ENCODE peak calls at places on chromosomes 16 and 17, in seven cellular contexts. Y is activated CD4-positive, alpha-beta T cell treated with anti-CD3 and anti-CD28 coated beads, Interleukin-2, amount 50 U/mL, for 24 hours; F is stimulated activated CD4-positive, alpha-beta T cell treated with anti-CD3 and anti-CD28 coated beads, Interleukin-2, amount 100 ng/mL, for 24 hours; V is T follicular helper cell; P is cardiac fibroblast; D is lower leg skin; U is stimulated activated CD8-positive, alpha-beta memory T cell treated with anti-CD3 and anti-CD28 coated beads, Interleukin-2, amount 100 ng/mL, for 1 hour. J is an unnamed sample.

GRCh38 chr17:49280061-49280460 is 49.5 kb upstream of the PHOSPHO1 start:
- DNase-seq in P (no peak), U (no peak), Y (no peak), D (peak), F (no peak), V (no peak), J (no peak)

GRCh38 chr16:3003582-3004270 is 9.0 kb upstream of the CLDN9 start:
- DNase-seq in D (peak), Y (peak), U (peak), P (peak), F (peak), V (peak), J (peak)

GRCh38 chr16:11034005-11034404 is 89.6 kb downstream of the CLEC16A start:
- DNase-seq in V (no peak), D (peak), F (no peak), P (peak), Y (no peak), U (no peak), J (no peak)

GRCh38 chr17:5378566-5379207 is 40.8 kb downstream of the NUP88 start:
- DNase-seq in F (no peak), D (no peak), P (no peak), Y (no peak), V (no peak), U (no peak), J (no peak)

GRCh38 chr17:51647873-51648272 is 387.5 kb downstream of the UTP18 start:
- DNase-seq in V (no peak), Y (no peak), U (no peak), D (no peak), F (no peak), P (no peak), J (no peak)

GRCh38 chr16:89295071-89295900 is 77.8 kb downstream of the ZNF778 start:
- DNase-seq in U (no peak), F (no peak), D (no peak), V (no peak), Y (no peak), P (no peak), J (no peak)

GRCh38 chr17:14919580-14920160 is 345.5 kb downstream of the PMP22 start:
- DNase-seq in Y (no peak), V (no peak), U (no peak), F (no peak), P (no peak), D (no peak), J (no peak)

GRCh38 chr17:42969006-42969581 is 4.8 kb upstream of the AARSD1 start:
- DNase-seq in Y (no peak), F (no peak), P (peak), V (no peak), U (no peak), D (no peak), J (no peak)

GRCh38 chr16:54402270-54402669 is 115.7 kb upstream of the IRX3 start:
- DNase-seq in V (no peak), P (no peak), D (no peak), U (no peak), F (no peak), Y (no peak), J (no peak)

GRCh38 chr16:10979717-10980601 is 35.6 kb downstream of the CLEC16A start:
- DNase-seq in P (peak), F (no peak), D (no peak), V (no peak), Y (no peak), U (no peak), J (no peak)

GRCh38 chr17:56424543-56425044 is 168.9 kb upstream of the NOG start:
- DNase-seq in P (no peak), V (no peak), U (no peak), D (no peak), Y (no peak), F (no peak), J (no peak)

GRCh38 chr17:64216385-64217248 is 46.4 kb downstream of the TEX2 start:
- DNase-seq in F (no peak), V (no peak), U (no peak), D (no peak), Y (no peak), P (peak), J (no peak)

GRCh38 chr17:33113281-33114010 is 121.8 kb downstream of the SPACA3 start:
- DNase-seq in V (no peak), Y (no peak), U (no peak), F (no peak), D (no peak), P (no peak), J (no peak)

GRCh38 chr17:75727391-75727790 is 6.1 kb downstream of the ITGB4 start:
- DNase-seq in U (no peak), D (no peak), Y (no peak), P (no peak), F (no peak), V (no peak), J (no peak)

GRCh38 chr17:71224824-71225575 is 895.8 kb upstream of the SOX9 start:
- DNase-seq in V (no peak), U (no peak), P (peak), D (no peak), Y (no peak), F (no peak), J (no peak)

GRCh38 chr16:65373095-65373494 is 251.2 kb upstream of the CDH11 start:
- DNase-seq in U (no peak), Y (no peak), P (peak), F (no peak), D (no peak), V (no peak), J (no peak)

GRCh38 chr16:74727903-74728302 is 27.2 kb upstream of the MLKL start:
- DNase-seq in D (no peak), U (no peak), Y (no peak), V (no peak), F (no peak), P (no peak), J (no peak)

GRCh38 chr17:49403514-49404289 is 11.0 kb downstream of the PHB1 start:
- DNase-seq in F (no peak), P (no peak), Y (no peak), D (peak), V (no peak), U (no peak), J (no peak)

GRCh38 chr17:42895185-42895555 is 5.4 kb upstream of the G6PC1 start:
- DNase-seq in D (peak), U (no peak), Y (no peak), F (no peak), V (no peak), P (peak), J (no peak)

GRCh38 chr17:47203984-47204721 is 5.0 kb upstream of the MYL4 start:
- DNase-seq in P (no peak), D (no peak), F (peak), V (peak), U (no peak), Y (peak), J (no peak)

GRCh38 chr17:77772461-77772897 is 186.0 kb upstream of the TNRC6C start:
- DNase-seq in F (peak), V (peak), P (peak), Y (peak), D (peak), U (peak), J (no peak)

GRCh38 chr16:70018254-70018653 is 67.1 kb downstream of the CLEC18A start:
- DNase-seq in F (peak), P (peak), V (peak), U (peak), Y (peak), D (no peak), J (no peak)

GRCh38 chr17:79612468-79613194 is 1.8 kb upstream of the RBFOX3 start:
- DNase-seq in P (peak), F (peak), D (no peak), V (peak), Y (peak), U (peak), J (no peak)

GRCh38 chr16:52078716-52079655 is 468.0 kb downstream of the TOX3 start:
- DNase-seq in P (no peak), Y (no peak), V (no peak), F (no peak), U (no peak), D (no peak), J (no peak)

GRCh38 chr16:66874079-66874775 is 6.1 kb upstream of the PDP2 start:
- DNase-seq in D (no peak), Y (no peak), F (peak), U (no peak), V (no peak), P (peak), J (peak)

GRCh38 chr16:19884611-19885455 is at the start of gene GPRC5B:
- DNase-seq in D (peak), Y (peak), U (no peak), F (peak), V (peak), P (peak), J (peak)

GRCh38 chr16:85759631-85760419 is 8.9 kb upstream of the C16orf74 start:
- DNase-seq in D (no peak), Y (no peak), U (no peak), F (peak), V (no peak), P (no peak), J (peak)

GRCh38 chr17:50686494-50687199 is 21.1 kb downstream of the ANKRD40 start:
- DNase-seq in P (peak), U (no peak), Y (no peak), F (no peak), D (no peak), V (no peak), J (no peak)

GRCh38 chr16:87697256-87697655 is 68.5 kb downstream of the KLHDC4 start:
- DNase-seq in U (no peak), V (no peak), Y (no peak), D (no peak), F (no peak), P (no peak), J (no peak)

GRCh38 chr17:31293586-31293985 is 3.5 kb downstream of the OMG start:
- DNase-seq in P (no peak), F (no peak), D (no peak), V (no peak), Y (no peak), U (no peak), J (no peak)

GRCh38 chr17:44108440-44109311 is 14.8 kb downstream of the HDAC5 start:
- DNase-seq in Y (no peak), F (no peak), P (peak), U (no peak), V (no peak), D (peak), J (no peak)

GRCh38 chr16:81661082-81661481 is 118.0 kb upstream of the PLCG2 start:
- DNase-seq in P (no peak), D (no peak), V (no peak), Y (no peak), U (no peak), F (no peak), J (no peak)

GRCh38 chr17:14197582-14197981 is 39.1 kb downstream of the CDRT15 start:
- DNase-seq in D (no peak), V (no peak), F (peak), Y (no peak), P (no peak), U (peak), J (no peak)

GRCh38 chr17:62693616-62694415 is 66.3 kb downstream of the MRC2 start:
- DNase-seq in Y (no peak), F (no peak), P (no peak), V (no peak), D (no peak), U (no peak), J (no peak)

GRCh38 chr17:31595076-31595475 is 203.6 kb downstream of the RAB11FIP4 start:
- DNase-seq in Y (no peak), F (no peak), D (peak), P (no peak), U (no peak), V (no peak), J (no peak)

GRCh38 chr17:65156835-65157565 is 19.8 kb downstream of the RGS9 start:
- DNase-seq in F (no peak), U (no peak), P (no peak), V (no peak), D (no peak), Y (no peak), J (no peak)

GRCh38 chr17:41613277-41614082 is 913 bp upstream of the KRT16 start:
- DNase-seq in U (no peak), D (no peak), Y (no peak), V (no peak), P (no peak), F (no peak), J (no peak)

GRCh38 chr17:46003907-46004748 is 5.1 kb downstream of the STH start:
- DNase-seq in P (peak), V (no peak), F (no peak), U (no peak), Y (no peak), D (no peak), J (no peak)

GRCh38 chr16:79261461-79261860 is 339.1 kb downstream of the MAF start:
- DNase-seq in F (peak), P (no peak), Y (no peak), D (peak), V (peak), U (no peak), J (no peak)